ENCODE peak calls at places on chromosomes 3 and 15, in ten cellular contexts. O is heart left ventricle, Z is Karpas-422, W is endodermal cell, V is uterus, R is cardiac muscle cell, S is IMR-90, F is fibroblast of lung, X is aorta, E is heart right ventricle. H is an unnamed sample.

GRCh38 chr3:46935168-46935858 is 41.2 kb downstream of the CCDC12 start:
- DNase-seq in O (peak; percentile 78), Z (no peak), W (peak; percentile 94), V (peak; percentile 93), R (peak; percentile 89), S (peak; percentile 96), F (peak; percentile 98), X (peak; percentile 93), E (peak; percentile 89), H (peak; percentile 96)

GRCh38 chr15:63502843-63503738 is 1.3 kb upstream of the USP3 start:
- DNase-seq in O (peak; percentile 91), Z (peak; percentile 78), W (peak; percentile 90), V (peak; percentile 90), R (peak; percentile 40), S (peak; percentile 87), F (peak; percentile 92), X (peak; percentile 94), E (peak; percentile 86), H (peak; percentile 95)

GRCh38 chr3:128784228-128784627 is 58.2 kb downstream of the RAB7A start:
- DNase-seq in O (peak; percentile 74), Z (peak; percentile 74), W (peak; percentile 93), V (no peak), R (peak; percentile 82), S (no peak), F (no peak), X (no peak), E (peak; percentile 62), H (no peak)

GRCh38 chr15:39095218-39095879 is 485.5 kb upstream of the THBS1 start:
- DNase-seq in O (no peak), Z (no peak), W (peak; percentile 65), V (no peak), R (no peak), S (no peak), F (no peak), X (no peak), E (no peak), H (no peak)

GRCh38 chr15:72982750-72983149 is 69.5 kb upstream of the NEO1 start:
- DNase-seq in O (no peak), Z (no peak), W (no peak), V (no peak), R (no peak), S (peak; percentile 41), F (peak; percentile 68), X (no peak), E (no peak), H (no peak)

GRCh38 chr3:48897401-48898376 is 993 bp downstream of the SLC25A20 start:
- DNase-seq in O (no peak), Z (peak; percentile 56), W (peak; percentile 45), V (peak; percentile 16), R (no peak), S (no peak), F (no peak), X (no peak), E (no peak), H (no peak)

GRCh38 chr3:179186426-179186825 is 38.3 kb downstream of the PIK3CA start:
- DNase-seq in O (no peak), Z (no peak), W (no peak), V (no peak), R (no peak), S (no peak), F (peak; percentile 46), X (no peak), E (no peak), H (no peak)

GRCh38 chr3:184440161-184440560 is 60.3 kb downstream of the CHRD start:
- DNase-seq in O (no peak), Z (no peak), W (no peak), V (no peak), R (no peak), S (no peak), F (no peak), X (no peak), E (no peak), H (no peak)

DNA sequence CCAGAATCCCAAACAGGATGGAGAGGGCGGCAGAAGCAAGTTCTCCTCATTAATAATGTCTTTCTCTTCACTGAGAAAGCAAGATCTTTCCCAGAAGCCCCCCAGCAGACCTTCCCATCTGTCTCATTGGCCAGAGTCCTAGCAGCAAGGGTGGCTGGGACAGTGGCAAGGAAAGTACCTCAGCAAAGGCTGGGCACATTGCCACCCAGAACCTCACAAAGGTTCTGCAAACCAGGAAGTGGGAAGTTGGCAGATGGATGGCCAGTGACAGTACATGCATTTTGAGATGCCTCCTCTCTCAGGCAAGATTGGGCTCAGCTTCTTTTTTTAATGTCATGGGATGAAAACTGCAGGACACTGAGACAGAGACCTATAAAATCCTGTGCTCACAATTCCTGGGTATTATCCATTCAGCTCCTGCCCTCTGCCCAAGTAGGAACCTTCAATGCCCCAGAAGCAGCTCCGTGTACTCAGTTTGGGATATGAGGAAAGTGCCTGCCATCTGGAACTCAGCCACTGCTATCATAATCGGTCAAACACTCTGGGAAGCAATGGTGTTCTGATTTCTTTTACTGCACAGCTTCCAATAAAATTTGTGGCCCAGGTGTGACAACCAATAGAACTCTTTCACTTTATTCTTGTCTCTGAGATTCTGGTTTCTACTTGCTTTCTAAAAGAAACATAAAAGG is 25.5 kb downstream of the DPH3 start:
- DNase-seq in O (no peak), Z (no peak), W (no peak), V (no peak), R (no peak), S (no peak), F (no peak), X (no peak), E (no peak), H (no peak)
- H3K4me3 ChIP-seq in O (no peak overlapping the region), Z (no peak overlapping the region), W (no peak overlapping the region), V (no peak overlapping the region), R (no peak overlapping the region), S (no peak overlapping the region), F (no peak overlapping the region), X (no peak overlapping the region), E (no peak overlapping the region), H (no peak overlapping the region)

GRCh38 chr3:177102526-177102925 is 94.8 kb downstream of the TBL1XR1 start:
- DNase-seq in O (no peak), Z (no peak), W (no peak), V (no peak), R (peak; percentile 61), S (peak; percentile 52), F (peak; percentile 86), X (no peak), E (no peak), H (peak; percentile 78)
- H3K27ac ChIP-seq in O (no peak overlapping the region), Z (no peak overlapping the region), W (no peak overlapping the region), V (no peak overlapping the region), R (peak overlapping the region; percentile 87), S (no peak overlapping the region), F (no peak overlapping the region), X (no peak overlapping the region), E (no peak overlapping the region), H (no peak overlapping the region)

GRCh38 chr3:63076357-63076756 is 201.1 kb upstream of the CADPS start:
- DNase-seq in O (no peak), Z (no peak), W (no peak), V (no peak), R (no peak), S (no peak), F (no peak), X (no peak), E (no peak), H (no peak)
- H3K4me3 ChIP-seq in O (no peak overlapping the region), Z (no peak overlapping the region), W (no peak overlapping the region), V (no peak overlapping the region), R (no peak overlapping the region), S (no peak overlapping the region), F (no peak overlapping the region), X (no peak overlapping the region), E (no peak overlapping the region), H (no peak overlapping the region)

GRCh38 chr15:29670945-29671307 is 151.3 kb downstream of the TJP1 start:
- DNase-seq in O (no peak), Z (no peak), W (no peak), V (no peak), R (no peak), S (peak; percentile 61), F (peak; percentile 83), X (no peak), E (no peak), H (peak; percentile 75)

GRCh38 chr15:29670266-29670665 is 152.0 kb downstream of the TJP1 start:
- DNase-seq in O (no peak), Z (no peak), W (peak; percentile 43), V (no peak), R (no peak), S (no peak), F (peak; percentile 41), X (no peak), E (no peak), H (no peak)

GRCh38 chr15:29668120-29668602 is 154.1 kb downstream of the TJP1 start:
- DNase-seq in O (peak; percentile 71), Z (peak; percentile 80), W (peak; percentile 92), V (peak; percentile 62), R (peak; percentile 89), S (peak; percentile 88), F (peak; percentile 85), X (peak; percentile 66), E (peak; percentile 74), H (peak; percentile 92)

GRCh38 chr15:29671308-29671981 is 150.8 kb downstream of the TJP1 start:
- DNase-seq in O (no peak), Z (no peak), W (peak; percentile 40), V (no peak), R (no peak), S (peak; percentile 36), F (peak; percentile 77), X (no peak), E (no peak), H (peak; percentile 52)

GRCh38 chr15:29669823-29670222 is 152.4 kb downstream of the TJP1 start:
- DNase-seq in O (no peak), Z (no peak), W (no peak), V (no peak), R (no peak), S (peak; percentile 34), F (peak; percentile 64), X (no peak), E (no peak), H (peak; percentile 55)
- H3K27ac ChIP-seq in O (no peak overlapping the region), Z (no peak overlapping the region), W (no peak overlapping the region), V (no peak overlapping the region), R (no peak overlapping the region), S (no peak overlapping the region), F (no peak overlapping the region), X (no peak overlapping the region), E (no peak overlapping the region), H (peak overlapping the region; percentile 86)

GRCh38 chr3:114452176-114452744 is 158.4 kb downstream of the TIGIT start:
- DNase-seq in O (no peak), Z (no peak), W (no peak), V (no peak), R (no peak), S (peak; percentile 4), F (peak; percentile 48), X (no peak), E (no peak), H (no peak)

GRCh38 chr3:114449271-114450007 is 155.6 kb downstream of the TIGIT start:
- DNase-seq in O (no peak), Z (no peak), W (no peak), V (no peak), R (no peak), S (no peak), F (no peak), X (no peak), E (no peak), H (no peak)

GRCh38 chr3:114450008-114450596 is 156.3 kb downstream of the TIGIT start:
- DNase-seq in O (no peak), Z (no peak), W (no peak), V (no peak), R (no peak), S (no peak), F (no peak), X (no peak), E (no peak), H (no peak)

GRCh38 chr3:114451561-114452018 is 157.8 kb downstream of the TIGIT start:
- DNase-seq in O (no peak), Z (no peak), W (no peak), V (peak; percentile 24), R (no peak), S (peak; percentile 74), F (peak; percentile 52), X (peak; percentile 45), E (peak; percentile 29), H (peak; percentile 20)

GRCh38 chr3:114451051-114451451 is 157.2 kb downstream of the TIGIT start:
- DNase-seq in O (no peak), Z (no peak), W (no peak), V (no peak), R (no peak), S (no peak), F (peak; percentile 34), X (no peak), E (no peak), H (no peak)
- H3K4me3 ChIP-seq in O (no peak overlapping the region), Z (no peak overlapping the region), W (no peak overlapping the region), V (peak overlapping the region; percentile 12), R (no peak overlapping the region), S (no peak overlapping the region), F (peak overlapping the region; percentile 52), X (peak overlapping the region; percentile 46), E (peak overlapping the region; percentile 35), H (no peak overlapping the region)

H was measured in brain microvascular endothelial cell.